ENCODE peak calls at places on chromosomes 6 and 20, in seven cellular contexts. G, M, P, J, V, S and F are unnamed samples.

GRCh38 chr20:45948261-45948733 is 13.8 kb downstream of the PCIF1 start:
- DNase-seq in S (no peak), G (no peak), J (no peak), M (no peak), V (no peak), P (no peak), F (no peak)

GRCh38 chr6:3805448-3806123 is 43.6 kb upstream of the FAM50B start:
- DNase-seq in S (no peak), G (peak), J (no peak), M (no peak), P (no peak), V (no peak), F (no peak)

GRCh38 chr6:95819939-95820338 is 195.8 kb upstream of the FUT9 start:
- DNase-seq in J (no peak), S (no peak), P (no peak), G (no peak), V (no peak), M (no peak), F (peak)

GRCh38 chr20:19110866-19111460 is 101.5 kb upstream of the SLC24A3 start:
- DNase-seq in G (no peak), M (no peak), P (no peak), S (no peak), V (peak), J (no peak), F (peak)

GRCh38 chr6:117829594-117830319 is 77.3 kb upstream of the SLC35F1 start:
- DNase-seq in P (peak), M (no peak), J (peak), G (peak), V (peak), S (peak), F (peak)

GRCh38 chr6:9437836-9438235 is 977.0 kb downstream of the TFAP2A start:
- DNase-seq in J (no peak), V (no peak), G (peak), P (no peak), M (no peak), S (no peak), F (no peak)

GRCh38 chr20:24791949-24792348 is 157.1 kb upstream of the CST7 start:
- DNase-seq in P (no peak), V (no peak), M (no peak), J (no peak), G (no peak), S (no peak), F (no peak)

GRCh38 chr20:4056880-4057279 is 41.5 kb upstream of the RNF24 start:
- DNase-seq in V (no peak), J (no peak), S (no peak), G (no peak), M (no peak), P (no peak), F (no peak)

GRCh38 chr20:51628533-51629398 is 86.2 kb upstream of the NFATC2 start:
- DNase-seq in V (no peak), S (no peak), G (peak), M (no peak), J (no peak), P (no peak), F (peak)

GRCh38 chr6:32845381-32845884 is 1.6 kb upstream of the PSMB8 start:
- DNase-seq in S (no peak), M (no peak), G (no peak), P (peak), J (no peak), V (no peak), F (no peak)